ENCODE peak calls at places on chromosomes 1 and 21, in seven cellular contexts. C is Peyer's patch; W is GM10248; B is RWPE1; G is GM12878; N is dorsolateral prefrontal cortex; I is CD8-positive, alpha-beta T cell. R is an unnamed sample.

GRCh38 chr1:228989992-228990827 is 254.9 kb downstream of the RHOU start:
- DNase-seq in C (peak), W (no peak), B (no peak), G (no peak), N (no peak), I (no peak), R (no peak)

GRCh38 chr1:19199393-19200280 is 10.4 kb downstream of the UBR4 start:
- DNase-seq in C (no peak), W (no peak), B (no peak), G (no peak), N (no peak), I (no peak), R (no peak)

GRCh38 chr1:64077281-64077940 is 126.0 kb upstream of the UBE2U start:
- DNase-seq in C (no peak), W (no peak), B (peak), G (no peak), N (no peak), I (no peak), R (no peak)

GRCh38 chr1:68120136-68120791 is 69.8 kb upstream of the DIRAS3 start:
- DNase-seq in C (peak), W (peak), B (peak), G (peak), N (peak), I (no peak), R (no peak)

GRCh38 chr21:39377444-39378050 is 28.7 kb upstream of the HMGN1 start:
- DNase-seq in C (no peak), W (no peak), B (no peak), G (no peak), N (no peak), I (no peak), R (no peak)

GRCh38 chr1:89649783-89650182 is 16.9 kb downstream of the LRRC8C start:
- DNase-seq in C (no peak), W (no peak), B (no peak), G (no peak), N (no peak), I (no peak), R (no peak)

GRCh38 chr1:40646385-40646784 is 19.1 kb downstream of the RIMS3 start:
- DNase-seq in C (peak), W (no peak), B (no peak), G (no peak), N (no peak), I (no peak), R (no peak)

GRCh38 chr1:43177691-43178090 is 5.6 kb downstream of the CFAP57 start:
- DNase-seq in C (no peak), W (no peak), B (no peak), G (no peak), N (no peak), I (no peak), R (no peak)

GRCh38 chr1:165890684-165891083 is 63.3 kb downstream of the UCK2 start:
- DNase-seq in C (no peak), W (no peak), B (no peak), G (no peak), N (no peak), I (no peak), R (no peak)

GRCh38 chr1:244239261-244239770 is 188.2 kb downstream of the ZBTB18 start:
- DNase-seq in C (no peak), W (no peak), B (peak), G (peak), N (no peak), I (no peak), R (no peak)

GRCh38 chr1:195766709-195767108 is 841.5 kb downstream of the KCNT2 start:
- DNase-seq in C (no peak), W (no peak), B (peak), G (no peak), N (no peak), I (no peak), R (no peak)

GRCh38 chr1:147723691-147724323 is 36.6 kb downstream of the GJA5 start:
- DNase-seq in C (peak), W (no peak), B (peak), G (no peak), N (no peak), I (peak), R (no peak)

GRCh38 chr1:115217150-115218033 is 120.7 kb downstream of the NGF start:
- DNase-seq in C (no peak), W (no peak), B (no peak), G (no peak), N (no peak), I (no peak), R (no peak)

GRCh38 chr1:118979754-118980270 is 8.3 kb downstream of the TBX15 start:
- DNase-seq in C (no peak), W (no peak), B (no peak), G (no peak), N (no peak), I (no peak), R (no peak)

GRCh38 chr1:93817819-93818569 is 61.0 kb downstream of the DNTTIP2 start:
- DNase-seq in C (no peak), W (no peak), B (no peak), G (no peak), N (no peak), I (peak), R (no peak)

GRCh38 chr1:34266127-34266951 is 89.6 kb downstream of the C1orf94 start:
- DNase-seq in C (no peak), W (no peak), B (no peak), G (no peak), N (peak), I (no peak), R (no peak)

GRCh38 chr21:38817371-38818335 is 11.9 kb downstream of the ETS2 start:
- DNase-seq in C (peak), W (no peak), B (peak), G (no peak), N (no peak), I (no peak), R (no peak)

GRCh38 chr1:56437959-56438358 is 141.4 kb downstream of the PLPP3 start:
- DNase-seq in C (no peak), W (no peak), B (peak), G (no peak), N (no peak), I (no peak), R (no peak)

GRCh38 chr21:45379901-45380330 is 25.0 kb upstream of the COL18A1 start:
- DNase-seq in C (no peak), W (no peak), B (no peak), G (no peak), N (no peak), I (no peak), R (no peak)

GRCh38 chr1:3856923-3857790 is at the start of the genes CEP104 and DFFB:
- DNase-seq in C (peak), W (peak), B (peak), G (peak), N (peak), I (peak), R (peak)
- TF ChIP-seq CTCF in C (peak), W (peak), B (peak), G (peak), N (peak), I (no peak), R (no peak)

DNA sequence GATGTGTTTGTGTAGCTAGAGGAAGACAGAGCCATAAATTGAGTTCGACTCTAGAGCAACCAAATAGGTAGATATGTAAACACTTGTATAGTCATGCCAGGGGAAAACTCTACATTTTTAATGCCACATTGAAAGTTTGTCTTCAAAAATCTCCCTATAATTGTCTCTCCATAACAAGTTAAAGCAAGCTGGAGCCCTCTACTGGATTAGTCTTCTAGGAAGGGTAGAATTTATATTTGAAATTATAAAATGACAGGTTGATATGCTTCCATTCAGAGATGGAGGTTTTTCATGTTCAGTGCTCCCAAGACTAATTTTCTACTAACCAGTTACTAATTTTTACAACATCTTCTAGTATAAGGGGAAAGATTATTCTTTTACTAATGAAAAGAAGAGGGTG is 13.1 kb upstream of the COL24A1 start:
- DNase-seq in C (no peak), W (no peak), B (no peak), G (no peak), N (no peak), I (no peak), R (no peak)
- TF ChIP-seq CTCF in C (no peak), W (no peak), B (no peak), G (no peak), N (no peak), I (no peak), R (no peak)

GRCh38 chr1:202200112-202200548 is 6.5 kb downstream of the LGR6 start:
- DNase-seq in C (peak), W (no peak), B (peak), G (no peak), N (no peak), I (no peak), R (no peak)
- TF ChIP-seq CTCF in C (no peak), W (no peak), B (no peak), G (no peak), N (no peak), I (no peak), R (no peak)

DNA sequence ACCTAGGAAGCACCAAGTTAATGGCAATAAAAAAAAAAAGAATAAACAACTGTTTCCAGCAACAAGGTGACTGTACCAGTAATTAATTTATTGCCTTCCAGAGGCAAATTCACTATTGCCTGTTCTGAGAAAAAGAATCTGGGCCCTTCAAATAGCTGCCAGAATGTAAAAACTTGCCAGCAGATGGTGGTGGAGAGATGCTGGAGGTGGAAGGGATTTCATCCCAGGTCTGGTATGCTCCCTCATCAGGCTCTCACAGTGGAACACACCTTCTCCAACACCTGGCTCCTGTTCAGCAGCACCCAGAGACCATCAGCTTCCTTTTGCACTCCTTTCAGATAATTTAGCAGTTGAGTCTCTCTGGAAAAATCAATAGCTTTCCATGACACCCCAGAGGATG is 792.9 kb upstream of the ADAMTS5 start:
- DNase-seq in C (no peak), W (no peak), B (no peak), G (no peak), N (no peak), I (no peak), R (no peak)
- TF ChIP-seq CTCF in C (no peak), W (no peak), B (no peak), G (no peak), N (no peak), I (no peak), R (no peak)

DNA sequence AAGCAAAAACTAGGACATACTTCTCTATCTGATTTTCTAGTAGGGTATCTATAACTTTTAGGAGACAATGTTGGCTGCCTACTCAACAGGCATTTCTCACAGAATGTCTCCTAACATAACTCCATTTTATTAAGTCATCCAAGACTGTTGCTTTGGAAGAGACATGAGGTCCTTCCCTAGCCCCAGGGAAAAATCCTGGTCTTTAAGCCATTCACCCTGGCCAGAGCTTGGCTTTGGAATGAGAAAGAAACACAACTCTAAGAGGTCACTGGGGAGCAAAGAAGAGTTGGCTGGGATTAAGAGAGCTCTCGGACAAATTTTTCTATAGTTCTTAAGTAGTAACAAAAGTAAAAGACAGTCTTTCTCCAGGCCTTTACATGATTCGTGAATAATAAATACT is 57.9 kb downstream of the PCNX2 start:
- DNase-seq in C (no peak), W (no peak), B (no peak), G (no peak), N (no peak), I (no peak), R (no peak)
- TF ChIP-seq CTCF in C (no peak), W (no peak), B (no peak), G (no peak), N (no peak), I (no peak), R (no peak)

DNA sequence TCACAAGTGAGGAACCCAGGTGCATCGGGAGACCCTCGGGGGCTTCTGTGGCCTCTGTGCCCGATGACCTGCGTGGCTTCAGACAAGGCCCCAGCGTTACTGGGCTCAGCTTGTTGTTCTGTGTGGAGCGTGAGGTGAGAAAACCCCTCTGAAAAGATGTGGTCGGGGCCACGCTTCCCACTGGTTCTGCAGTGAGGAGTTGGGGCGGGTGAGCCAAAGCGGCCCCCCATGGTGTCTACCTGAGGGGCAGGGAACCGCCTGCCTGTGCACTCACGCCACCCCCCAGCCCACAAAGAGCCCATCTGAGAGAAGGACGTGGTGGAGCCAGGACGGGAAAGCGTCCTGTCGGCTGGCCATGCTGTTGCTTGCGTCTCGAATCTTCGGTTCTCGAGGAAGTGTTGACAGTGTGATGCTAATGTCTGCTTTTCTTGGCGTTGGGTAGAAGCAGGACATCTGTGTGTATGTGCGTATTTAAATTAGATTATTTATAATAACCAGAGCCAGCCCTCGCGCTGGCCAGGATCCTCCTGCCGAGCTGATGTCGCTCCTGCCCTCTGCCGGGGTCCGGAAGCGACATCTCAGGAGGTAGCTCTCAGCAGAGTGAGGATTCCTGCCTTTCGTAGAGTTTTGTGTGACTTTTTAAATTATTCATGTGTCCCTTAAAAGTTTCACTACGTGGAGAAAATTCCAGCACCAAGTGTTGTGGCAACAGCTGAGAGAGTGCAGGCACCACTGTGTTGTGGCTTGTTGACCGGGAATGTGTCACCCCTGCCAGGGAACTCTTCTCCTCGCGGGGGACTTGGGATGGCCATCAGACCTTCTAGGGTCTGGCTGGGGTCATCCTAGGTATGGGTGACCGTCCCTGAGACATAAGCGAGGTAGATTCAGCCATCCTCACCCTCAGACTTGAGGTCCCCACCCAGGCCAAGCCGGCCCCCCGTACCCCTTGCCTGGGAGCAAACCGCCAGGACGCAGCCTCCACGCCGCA is 15.3 kb downstream of the TMEM201 start:
- DNase-seq in C (no peak), W (no peak), B (no peak), G (no peak), N (no peak), I (no peak), R (no peak)
- TF ChIP-seq CTCF in C (no peak), W (no peak), B (no peak), G (no peak), N (no peak), I (no peak), R (no peak)

GRCh38 chr1:155526356-155526755 is 36.2 kb downstream of the ASH1L start:
- DNase-seq in C (no peak), W (no peak), B (no peak), G (no peak), N (no peak), I (no peak), R (no peak)

GRCh38 chr1:155527672-155528071 is 34.9 kb downstream of the ASH1L start:
- DNase-seq in C (no peak), W (no peak), B (no peak), G (no peak), N (no peak), I (no peak), R (no peak)

GRCh38 chr1:155518484-155518883 is 44.1 kb downstream of the ASH1L start:
- DNase-seq in C (no peak), W (no peak), B (no peak), G (no peak), N (no peak), I (no peak), R (no peak)

DNA sequence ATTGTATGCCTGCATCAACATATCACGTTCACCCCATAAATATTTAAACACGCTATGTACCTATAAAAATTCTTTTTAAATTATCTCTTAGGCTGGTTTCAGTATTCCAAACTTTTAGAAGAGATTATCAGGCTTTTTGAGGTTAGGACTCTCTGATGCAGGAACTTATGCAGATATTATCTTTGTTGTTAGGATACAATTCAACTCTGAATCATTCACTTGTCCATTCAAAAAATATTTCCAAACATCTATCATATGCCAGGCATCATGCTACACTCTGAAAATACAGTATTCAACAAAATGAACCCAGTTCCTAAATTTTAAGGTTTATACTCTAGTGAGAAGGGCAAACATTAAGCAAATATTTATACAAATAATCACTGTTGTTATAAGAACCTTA is 40.5 kb downstream of the ASH1L start:
- DNase-seq in C (no peak), W (no peak), B (no peak), G (no peak), N (no peak), I (no peak), R (no peak)
- TF ChIP-seq CTCF in C (no peak), W (no peak), B (no peak), G (no peak), N (no peak), I (no peak), R (no peak)

DNA sequence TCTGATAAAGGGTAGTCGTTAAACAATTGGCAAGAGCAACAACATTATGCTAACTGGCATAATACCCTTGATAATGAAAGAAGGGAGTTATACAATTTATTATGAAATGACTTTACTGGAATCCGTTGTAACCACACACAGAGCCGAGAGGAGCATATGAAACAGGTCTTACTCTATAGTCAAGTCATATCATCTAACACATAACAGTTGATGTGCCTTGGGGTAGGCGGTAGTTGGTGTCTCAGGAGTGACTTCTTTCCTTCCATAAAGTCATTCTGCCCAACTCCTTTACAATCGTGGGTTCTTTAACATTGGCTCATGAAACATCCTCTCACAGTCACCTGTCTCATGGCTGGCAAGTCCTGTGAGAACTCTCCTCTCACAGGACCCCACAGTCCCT is 225.2 kb downstream of the LTN1 start:
- DNase-seq in C (no peak), W (no peak), B (no peak), G (no peak), N (no peak), I (no peak), R (no peak)
- TF ChIP-seq CTCF in C (no peak), W (no peak), B (no peak), G (no peak), N (no peak), I (no peak), R (no peak)

R was measured in activated B cell treated with CpG ODN at 0.5 μM for 24 hours.